ENCODE peak calls at places on chromosome 21, in four cellular contexts. U, I, R and D are unnamed samples.

GRCh38 chr21:39392981-39393380 is 44.1 kb upstream of the HMGN1 start:
- DNase-seq in U (no peak), I (no peak), R (no peak), D (no peak)

GRCh38 chr21:41758550-41758949 is 8.3 kb downstream of the RIPK4 start:
- DNase-seq in U (no peak), I (no peak), R (no peak), D (no peak)

GRCh38 chr21:35940074-35940927 is 120.0 kb downstream of the SETD4 start:
- DNase-seq in U (peak; percentile 28), I (no peak), R (peak; percentile 24), D (no peak)

GRCh38 chr21:25456672-25457071 is 150.6 kb downstream of the MRPL39 start:
- DNase-seq in I (no peak), U (no peak), R (no peak), D (no peak)

GRCh38 chr21:45228656-45229240 is 58.9 kb downstream of the POFUT2 start:
- DNase-seq in I (no peak), R (no peak), U (no peak), D (no peak)

GRCh38 chr21:31198575-31198974 is 145.5 kb downstream of the TIAM1 start:
- DNase-seq in I (no peak), U (no peak), R (no peak), D (no peak)

GRCh38 chr21:31974454-31974985 is 101.7 kb downstream of the HUNK start:
- DNase-seq in U (no peak), I (peak; percentile 1), R (peak; percentile 16), D (no peak)

GRCh38 chr21:31780944-31781343 is 49.0 kb upstream of the SCAF4 start:
- DNase-seq in R (no peak), U (no peak), I (no peak), D (no peak)

GRCh38 chr21:42361286-42361685 is 5.0 kb downstream of the TFF1 start:
- DNase-seq in U (no peak), R (no peak), I (no peak), D (no peak)

GRCh38 chr21:41673071-41673470 is 93.8 kb downstream of the RIPK4 start:
- DNase-seq in R (no peak), U (no peak), I (no peak), D (no peak)

GRCh38 chr21:33949516-33950424 is 34.2 kb upstream of the ATP5PO start:
- DNase-seq in R (no peak), U (no peak), I (no peak), D (no peak)

GRCh38 chr21:28374881-28375280 is 617.8 kb downstream of the LTN1 start:
- DNase-seq in U (no peak), R (no peak), I (no peak), D (no peak)

GRCh38 chr21:17725339-17725738 is 93.8 kb downstream of the C21orf91 start:
- DNase-seq in U (no peak), I (no peak), R (no peak), D (no peak)

GRCh38 chr21:44828362-44829056 is 10.6 kb upstream of the SUMO3 start:
- DNase-seq in U (no peak), R (no peak), I (no peak), D (no peak)

GRCh38 chr21:45992311-45993209 is 11.0 kb downstream of the COL6A1 start:
- DNase-seq in I (no peak), R (peak; percentile 7), U (peak; percentile 30), D (peak; percentile 17)

GRCh38 chr21:20519076-20519475 is 479.1 kb upstream of the NCAM2 start:
- DNase-seq in U (no peak), I (no peak), R (no peak), D (no peak)

GRCh38 chr21:16519656-16520055 is 789.9 kb downstream of the USP25 start:
- DNase-seq in R (no peak), U (no peak), I (no peak), D (no peak)

GRCh38 chr21:42855937-42856335 is 23.4 kb downstream of the WDR4 start:
- DNase-seq in I (no peak), R (no peak), U (no peak), D (no peak)

GRCh38 chr21:31456201-31456600 is 112.1 kb upstream of the TIAM1 start:
- DNase-seq in U (no peak), I (no peak), R (no peak), D (no peak)

GRCh38 chr21:35508389-35508888 is 459.3 kb upstream of the RUNX1 start:
- DNase-seq in U (peak; percentile 81), R (peak; percentile 39), I (no peak), D (no peak)

GRCh38 chr21:43880111-43880985 is 15.3 kb downstream of the AGPAT3 start:
- DNase-seq in I (no peak), R (no peak), U (no peak), D (no peak)

GRCh38 chr21:28429161-28429560 is 563.5 kb downstream of the LTN1 start:
- DNase-seq in R (no peak), U (no peak), I (no peak), D (no peak)

GRCh38 chr21:14058566-14058965 is 152.2 kb downstream of the LIPI start:
- DNase-seq in U (no peak), I (no peak), R (no peak), D (no peak)

GRCh38 chr21:35619184-35619583 is 441.1 kb downstream of the SETD4 start:
- DNase-seq in R (no peak), I (no peak), U (no peak), D (no peak)

GRCh38 chr21:34919406-34919805 is 129.7 kb downstream of the RUNX1 start:
- DNase-seq in I (no peak), R (no peak), U (no peak), D (no peak)

GRCh38 chr21:44854664-44855446 is 18.6 kb downstream of the PTTG1IP start:
- DNase-seq in U (peak; percentile 17), I (no peak), R (no peak), D (no peak)

GRCh38 chr21:23968722-23969647 is 1638.3 kb downstream of the MRPL39 start:
- DNase-seq in I (peak; percentile 37), R (peak; percentile 74), U (no peak), D (no peak)

GRCh38 chr21:40404319-40404906 is 442.5 kb downstream of the DSCAM start:
- DNase-seq in I (no peak), R (no peak), U (no peak), D (no peak)

GRCh38 chr21:26842976-26843911 is 2.0 kb downstream of the ADAMTS1 start:
- DNase-seq in I (no peak), R (peak; percentile 81), U (peak; percentile 94), D (no peak)

GRCh38 chr21:42146821-42147220 is 72.1 kb upstream of the ABCG1 start:
- DNase-seq in I (no peak), U (no peak), R (peak; percentile 11), D (no peak)

GRCh38 chr21:32207096-32207716 is 71.6 kb downstream of the MIS18A start:
- DNase-seq in R (no peak), I (no peak), U (no peak), D (no peak)